ENCODE peak calls at places on chromosomes 13 and 19, in four cellular contexts. One of them, this sample, is unnamed.
A peak's percentile ranks its signal among the peaks of the same experiment; 100 is the strongest.

GRCh38 chr19:6278740-6279619 is 795 bp downstream of the MLLT1 start:
- DNase-seq in activated B cell treated with CpG ODN at 0.5 μM for 24 hours: peak; percentile 28
- DNase-seq in mesothelial cell of epicardium: no peak
- DNase-seq in NCI-H69: peak; percentile 38
- DNase-seq in this sample: no peak

GRCh38 chr19:45528744-45529453 is 21.6 kb downstream of the VASP start:
- DNase-seq in activated B cell treated with CpG ODN at 0.5 μM for 24 hours: no peak
- DNase-seq in mesothelial cell of epicardium: peak; percentile 55
- DNase-seq in NCI-H69: peak; percentile 94
- DNase-seq in this sample: no peak

GRCh38 chr13:74062933-74063332 is 71.3 kb downstream of the KLF12 start:
- DNase-seq in activated B cell treated with CpG ODN at 0.5 μM for 24 hours: no peak
- DNase-seq in mesothelial cell of epicardium: no peak
- DNase-seq in NCI-H69: no peak
- DNase-seq in this sample: no peak

GRCh38 chr19:30924670-30925069 is 424.6 kb downstream of the TSHZ3 start:
- DNase-seq in activated B cell treated with CpG ODN at 0.5 μM for 24 hours: no peak
- DNase-seq in mesothelial cell of epicardium: no peak
- DNase-seq in NCI-H69: no peak
- DNase-seq in this sample: no peak

GRCh38 chr19:6362351-6362801 is 1.0 kb downstream of the CLPP start:
- DNase-seq in activated B cell treated with CpG ODN at 0.5 μM for 24 hours: no peak
- DNase-seq in mesothelial cell of epicardium: no peak
- DNase-seq in NCI-H69: no peak
- DNase-seq in this sample: no peak

GRCh38 chr19:45667620-45668341 is at the start of gene GIPR:
- DNase-seq in activated B cell treated with CpG ODN at 0.5 μM for 24 hours: no peak
- DNase-seq in mesothelial cell of epicardium: no peak
- DNase-seq in NCI-H69: peak; percentile 67
- DNase-seq in this sample: peak; percentile 90

GRCh38 chr19:19956431-19957075 is 55.8 kb downstream of the ZNF93 start:
- DNase-seq in NCI-H69: peak; percentile 35
- DNase-seq in mesothelial cell of epicardium: no peak
- DNase-seq in activated B cell treated with CpG ODN at 0.5 μM for 24 hours: no peak
- DNase-seq in this sample: no peak

GRCh38 chr19:2385053-2385721 is 25.1 kb downstream of the TMPRSS9 start:
- DNase-seq in activated B cell treated with CpG ODN at 0.5 μM for 24 hours: no peak
- DNase-seq in mesothelial cell of epicardium: no peak
- DNase-seq in NCI-H69: peak; percentile 85
- DNase-seq in this sample: peak; percentile 61

GRCh38 chr19:58217069-58217481 is 11.6 kb upstream of the ZNF544 start:
- DNase-seq in mesothelial cell of epicardium: no peak
- DNase-seq in activated B cell treated with CpG ODN at 0.5 μM for 24 hours: no peak
- DNase-seq in NCI-H69: no peak
- DNase-seq in this sample: no peak

GRCh38 chr19:31054430-31054829 is 294.8 kb downstream of the TSHZ3 start:
- DNase-seq in mesothelial cell of epicardium: no peak
- DNase-seq in activated B cell treated with CpG ODN at 0.5 μM for 24 hours: no peak
- DNase-seq in NCI-H69: no peak
- DNase-seq in this sample: no peak

GRCh38 chr19:39372941-39373340 is 18.0 kb downstream of the PAF1 start:
- DNase-seq in NCI-H69: no peak
- DNase-seq in mesothelial cell of epicardium: no peak
- DNase-seq in activated B cell treated with CpG ODN at 0.5 μM for 24 hours: no peak
- DNase-seq in this sample: no peak